ENCODE peak calls at places on chromosomes 12 and 14, in ten cellular contexts. Q is transverse colon, V is suprapubic skin, I is upper lobe of left lung, U is HepG2, K is H1, X is HCT116, L is spleen, A is stomach, M is sigmoid colon. J is an unnamed sample. For H3K4me1, the result is how much of the 10 kb centered on the place peaks cover.

GRCh38 chr14:93082576-93083001 is 33.1 kb downstream of the ITPK1 start:
- DNase-seq in X (no peak), V (no peak), K (no peak), A (no peak), I (no peak), Q (no peak), U (no peak), L (no peak), M (no peak), J (no peak)

GRCh38 chr12:1666685-1667162 is 24.1 kb upstream of the ADIPOR2 start:
- DNase-seq in Q (peak), M (no peak), L (no peak), I (no peak), A (no peak), V (no peak), K (no peak), X (no peak), U (peak), J (no peak)

GRCh38 chr12:93376436-93377251 is 1.1 kb upstream of the NUDT4 start:
- DNase-seq in Q (peak), V (no peak), M (no peak), X (no peak), U (peak), I (peak), K (no peak), A (no peak), L (no peak), J (no peak)

GRCh38 chr12:5000658-5001390 is 42.9 kb upstream of the KCNA5 start:
- DNase-seq in K (no peak), Q (no peak), I (peak), V (no peak), A (no peak), U (no peak), L (no peak), M (no peak), X (no peak), J (no peak)

GRCh38 chr12:98582093-98582492 is 11.4 kb upstream of the SLC25A3 start:
- DNase-seq in M (no peak), K (no peak), I (no peak), V (no peak), U (no peak), A (no peak), Q (no peak), L (no peak), X (peak), J (no peak)

GRCh38 chr14:88002421-88002820 is 2.5 kb upstream of the GPR65 start:
- DNase-seq in K (no peak), X (no peak), U (no peak), V (no peak), A (no peak), Q (no peak), L (peak), M (no peak), I (peak), J (no peak)

GRCh38 chr14:68695326-68695768 is 97.5 kb downstream of the ZFP36L1 start:
- DNase-seq in X (peak), U (peak), V (peak), I (peak), A (no peak), L (no peak), K (no peak), M (peak), Q (no peak), J (peak)

GRCh38 chr12:22340143-22340542 is 5.6 kb upstream of the ST8SIA1 start:
- DNase-seq in U (no peak), V (no peak), M (no peak), I (no peak), A (no peak), L (peak), Q (no peak), X (no peak), K (no peak), J (no peak)

GRCh38 chr12:66288121-66288520 is 14.2 kb upstream of the HELB start:
- DNase-seq in Q (no peak), M (no peak), K (no peak), A (no peak), I (no peak), U (no peak), L (no peak), X (no peak), V (no peak), J (no peak)

GRCh38 chr14:89349196-89350008 is 67.6 kb downstream of the FOXN3 start:
- DNase-seq in Q (peak), M (peak), X (no peak), L (no peak), V (no peak), A (peak), K (no peak), I (no peak), U (no peak), J (no peak)

GRCh38 chr14:52071675-52072074 is 2.8 kb upstream of the NID2 start:
- DNase-seq in A (no peak), V (no peak), K (no peak), M (no peak), Q (no peak), L (no peak), U (no peak), I (no peak), X (no peak), J (no peak)

GRCh38 chr14:72921396-72921795 is 4.9 kb upstream of the DCAF4 start:
- DNase-seq in Q (no peak), K (no peak), M (no peak), I (no peak), X (no peak), V (no peak), A (no peak), L (no peak), U (no peak), J (no peak)

GRCh38 chr12:68341822-68342221 is 9.7 kb upstream of the MDM1 start:
- DNase-seq in A (no peak), Q (no peak), M (no peak), V (no peak), U (peak), I (no peak), L (no peak), K (no peak), X (no peak), J (no peak)

GRCh38 chr14:41490323-41490722 is 116.4 kb upstream of the LRFN5 start:
- DNase-seq in I (no peak), U (no peak), A (no peak), Q (no peak), V (no peak), M (no peak), X (no peak), K (no peak), L (no peak), J (no peak)

GRCh38 chr12:132487311-132487741 is 2.6 kb upstream of the FBRSL1 start:
- DNase-seq in M (no peak), V (no peak), I (no peak), Q (no peak), U (no peak), X (no peak), A (no peak), K (no peak), L (no peak), J (no peak)

GRCh38 chr12:53054112-53054878 is 4.4 kb downstream of the TNS2 start:
- DNase-seq in X (peak), V (peak), M (peak), U (peak), K (peak), A (peak), I (peak), Q (peak), L (peak), J (no peak)

GRCh38 chr14:105865266-105865903 is 339.0 kb downstream of the TMEM121 start:
- DNase-seq in K (no peak), I (peak), M (peak), Q (no peak), X (no peak), A (peak), L (peak), V (peak), U (no peak), J (no peak)

GRCh38 chr12:24708718-24709117 is 240.2 kb downstream of the BCAT1 start:
- DNase-seq in I (no peak), U (no peak), M (no peak), V (no peak), K (no peak), L (no peak), A (no peak), X (no peak), Q (no peak), J (no peak)

GRCh38 chr12:58211211-58211610 is 269.8 kb downstream of the ATP23 start:
- DNase-seq in M (no peak), Q (no peak), V (no peak), A (no peak), L (no peak), I (no peak), K (no peak), U (no peak), X (no peak), J (no peak)
- H3K4me1 ChIP-seq in M (under half), Q (under half), V (under half), A (under half), L (under half), I (under half), K (under half), U (under half), X (under half), J (under half)

GRCh38 chr12:91267039-91267438 is 84.4 kb upstream of the DCN start:
- DNase-seq in M (no peak), V (no peak), A (no peak), U (no peak), I (no peak), K (no peak), Q (no peak), L (no peak), X (no peak), J (no peak)

GRCh38 chr12:91264178-91264577 is 81.6 kb upstream of the DCN start:
- DNase-seq in L (no peak), X (no peak), U (no peak), A (no peak), M (no peak), K (no peak), I (no peak), V (no peak), Q (no peak), J (no peak)

GRCh38 chr12:91256471-91256870 is 73.9 kb upstream of the DCN start:
- DNase-seq in V (no peak), U (no peak), Q (no peak), L (no peak), X (no peak), K (no peak), M (no peak), I (no peak), A (no peak), J (no peak)

DNA sequence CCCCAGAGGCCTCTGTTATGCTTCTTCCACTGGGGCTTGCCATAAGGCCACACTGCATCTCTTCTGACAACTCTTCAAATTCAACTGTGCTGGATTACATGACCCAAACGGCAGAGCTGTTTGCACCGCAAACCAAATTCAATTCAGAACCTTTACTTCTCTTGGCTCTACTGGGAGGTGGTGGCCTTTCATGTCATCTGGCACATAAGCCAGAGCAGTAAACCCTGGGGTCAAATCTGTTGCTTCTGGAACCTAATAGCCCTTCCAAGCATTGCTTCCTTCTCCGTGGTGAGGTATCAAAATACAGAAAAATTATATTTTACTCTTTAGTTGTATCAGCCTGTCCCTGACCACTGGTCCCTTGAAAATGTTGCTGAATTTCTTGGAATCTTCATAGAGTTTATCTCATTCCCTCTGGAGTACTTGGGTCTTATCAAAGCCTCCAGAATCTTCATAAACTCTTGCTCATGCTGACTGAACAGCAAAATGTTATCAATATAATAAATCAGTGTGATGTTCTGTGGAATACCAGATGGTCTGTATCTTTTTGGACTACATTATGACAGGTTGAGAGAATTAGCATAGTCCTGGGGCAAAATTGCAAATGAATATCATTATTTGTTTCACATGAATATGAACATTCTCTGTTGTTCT is 79.5 kb upstream of the DCN start:
- DNase-seq in Q (no peak), K (no peak), U (no peak), I (no peak), X (no peak), V (no peak), M (no peak), A (no peak), L (no peak), J (no peak)
- TF ChIP-seq POLR2AphosphoS5 in Q (no peak), K (no peak), U (no peak), I (no peak), X (no peak), V (no peak), M (no peak), A (no peak), L (no peak), J (no peak)

GRCh38 chr12:41460906-41461305 is 272.8 kb downstream of the PDZRN4 start:
- DNase-seq in I (no peak), L (no peak), V (no peak), Q (no peak), X (no peak), M (no peak), A (no peak), U (no peak), K (no peak), J (no peak)
- H3K27ac ChIP-seq in I (no peak), L (no peak), V (no peak), Q (no peak), X (no peak), M (no peak), A (no peak), U (no peak), K (no peak), J (no peak)

GRCh38 chr12:108831309-108831991 is 25.9 kb downstream of the SSH1 start:
- DNase-seq in A (no peak), Q (peak), U (no peak), L (peak), X (no peak), M (no peak), V (no peak), K (no peak), I (no peak), J (no peak)
- H3K4me1 ChIP-seq in A (under half), Q (under half), U (under half), L (half or more), X (half or more), M (under half), V (half or more), K (under half), I (half or more), J (half or more)

GRCh38 chr14:96254696-96255095 is 1.3 kb upstream of the BDKRB1 start:
- DNase-seq in Q (no peak), A (no peak), U (no peak), V (no peak), K (no peak), L (no peak), X (no peak), I (no peak), M (peak), J (no peak)
- TF ChIP-seq POLR2AphosphoS5 in Q (peak), A (no peak), U (no peak), V (no peak), K (no peak), L (no peak), X (no peak), I (no peak), M (peak), J (no peak)